ENCODE peak calls at places on chromosomes 11 and 22, in seven cellular contexts. F is HepG2, I is HCT116, W is endothelial cell of umbilical vein, A is K562, R is H1, Y is GM12878. L is an unnamed sample.

GRCh38 chr11:60455531-60456042 is at the start of gene MS4A1:
- DNase-seq in Y (peak; percentile 98), A (no peak), R (no peak), I (no peak), W (no peak), F (no peak), L (no peak)

GRCh38 chr11:35005156-35005780 is 88.8 kb downstream of the PDHX start:
- DNase-seq in F (no peak), Y (no peak), R (no peak), I (no peak), A (no peak), W (no peak), L (no peak)

GRCh38 chr11:75333807-75334140 is 17.7 kb downstream of the ARRB1 start:
- DNase-seq in R (no peak), Y (no peak), A (no peak), I (no peak), W (no peak), F (no peak), L (no peak)

GRCh38 chr22:46737105-46737975 is 712 bp downstream of the CERK start:
- DNase-seq in W (peak; percentile 38), R (peak; percentile 66), Y (no peak), F (no peak), A (peak; percentile 54), I (no peak), L (no peak)

GRCh38 chr11:80937831-80938230 is 1497.0 kb upstream of the TENM4 start:
- DNase-seq in I (no peak), R (no peak), A (no peak), F (no peak), Y (no peak), W (no peak), L (no peak)

GRCh38 chr11:46345131-46345597 is 2.1 kb upstream of the DGKZ start:
- DNase-seq in R (no peak), F (no peak), A (peak; percentile 41), I (no peak), W (peak; percentile 54), Y (no peak), L (no peak)

GRCh38 chr22:23282089-23282501 is 101.8 kb downstream of the BCR start:
- DNase-seq in R (no peak), A (no peak), F (no peak), I (peak; percentile 51), Y (no peak), W (peak; percentile 90), L (no peak)

GRCh38 chr11:68841718-68842426 is at the start of gene CPT1A:
- DNase-seq in A (peak; percentile 92), I (no peak), F (no peak), W (peak; percentile 62), Y (no peak), R (peak; percentile 78), L (no peak)

GRCh38 chr11:88553204-88553603 is 215.7 kb upstream of the CTSC start:
- DNase-seq in Y (no peak), R (no peak), A (no peak), F (no peak), I (no peak), W (no peak), L (no peak)

GRCh38 chr22:50145741-50146439 is 24.6 kb upstream of the PANX2 start:
- DNase-seq in F (no peak), A (no peak), R (no peak), W (no peak), Y (no peak), I (no peak), L (no peak)

GRCh38 chr22:45537734-45538181 is 35.1 kb downstream of the FBLN1 start:
- DNase-seq in F (no peak), I (no peak), Y (no peak), R (no peak), W (no peak), A (no peak), L (peak; percentile 26)

GRCh38 chr22:45535400-45535799 is 32.7 kb downstream of the FBLN1 start:
- DNase-seq in A (no peak), F (no peak), R (no peak), I (no peak), W (no peak), Y (no peak), L (no peak)

GRCh38 chr22:45541580-45541979 is 38.9 kb downstream of the FBLN1 start:
- DNase-seq in R (no peak), Y (no peak), W (no peak), A (no peak), I (no peak), F (no peak), L (no peak)

GRCh38 chr22:45540122-45540521 is 37.4 kb downstream of the FBLN1 start:
- DNase-seq in R (no peak), I (no peak), F (no peak), A (no peak), W (no peak), Y (no peak), L (no peak)

GRCh38 chr22:45538284-45538683 is 35.6 kb downstream of the FBLN1 start:
- DNase-seq in A (no peak), I (no peak), W (no peak), F (no peak), R (no peak), Y (no peak), L (no peak)
- TF ChIP-seq POLR2AphosphoS5 in A (no peak), I (no peak), W (no peak), F (no peak), R (no peak), Y (no peak), L (no peak)

GRCh38 chr11:31817621-31818493 is 6.7 kb upstream of the PAX6 start:
- DNase-seq in A (no peak), I (no peak), R (peak; percentile 90), W (no peak), Y (no peak), F (no peak), L (no peak)

GRCh38 chr11:31818874-31819331 is 7.8 kb upstream of the PAX6 start:
- DNase-seq in I (no peak), F (no peak), R (peak; percentile 74), W (no peak), Y (no peak), A (no peak), L (no peak)

GRCh38 chr11:31815743-31816466 is 4.8 kb upstream of the PAX6 start:
- DNase-seq in Y (no peak), A (no peak), R (peak; percentile 55), F (no peak), W (no peak), I (no peak), L (no peak)

GRCh38 chr11:31817054-31817620 is 6.0 kb upstream of the PAX6 start:
- DNase-seq in I (no peak), Y (no peak), W (no peak), F (no peak), R (peak; percentile 64), A (no peak), L (no peak)

DNA sequence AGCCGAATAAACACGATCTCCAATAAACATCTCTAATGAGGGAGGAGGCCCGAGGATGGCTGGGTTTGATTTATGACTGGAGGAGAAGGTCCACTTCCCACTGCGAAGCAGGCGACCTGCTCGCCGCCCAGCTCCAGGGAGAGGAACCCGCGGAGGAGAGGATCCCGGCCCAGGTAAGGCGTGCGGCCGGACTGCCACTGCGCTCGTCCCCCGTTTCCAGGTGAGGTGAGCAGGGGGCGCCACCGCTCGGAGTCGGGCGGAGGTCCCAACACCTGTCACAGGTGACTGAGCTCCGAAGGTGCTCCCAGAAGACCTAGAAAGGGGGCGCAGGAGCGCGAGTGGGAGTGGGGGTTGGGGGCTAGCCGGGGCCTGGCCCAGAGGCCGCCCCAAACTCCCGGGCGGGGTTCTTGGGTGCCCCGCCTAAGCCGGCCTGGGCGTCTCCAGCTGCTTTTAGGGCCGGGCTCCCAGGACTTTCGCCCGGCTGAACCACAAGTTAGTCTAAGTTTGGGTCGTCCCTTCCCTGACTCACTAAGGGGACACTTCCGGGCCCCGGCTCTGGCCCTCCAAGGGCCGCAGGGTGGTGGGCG is 5.4 kb upstream of the PAX6 start:
- DNase-seq in A (no peak), R (peak; percentile 74), I (no peak), F (no peak), W (no peak), Y (no peak), L (no peak)
- TF ChIP-seq EZH2 in A (no peak), R (peak; percentile 95), I (no peak), F (no peak), W (peak; percentile 24), Y (no peak), L (no peak)

GRCh38 chr11:12286606-12287005 is 90.8 kb upstream of the PARVA start:
- DNase-seq in A (no peak), W (no peak), Y (no peak), F (no peak), I (no peak), R (no peak), L (no peak)

GRCh38 chr11:12287009-12287373 is 90.4 kb upstream of the PARVA start:
- DNase-seq in W (peak; percentile 77), R (peak; percentile 31), A (peak; percentile 7), F (peak; percentile 36), I (peak; percentile 47), Y (no peak), L (no peak)

GRCh38 chr11:12284321-12285050 is 92.9 kb upstream of the PARVA start:
- DNase-seq in Y (no peak), W (peak; percentile 11), I (no peak), F (no peak), A (no peak), R (peak; percentile 19), L (no peak)

GRCh38 chr11:12285106-12285505 is 92.3 kb upstream of the PARVA start:
- DNase-seq in R (no peak), W (peak; percentile 19), Y (no peak), F (no peak), I (no peak), A (no peak), L (no peak)

DNA sequence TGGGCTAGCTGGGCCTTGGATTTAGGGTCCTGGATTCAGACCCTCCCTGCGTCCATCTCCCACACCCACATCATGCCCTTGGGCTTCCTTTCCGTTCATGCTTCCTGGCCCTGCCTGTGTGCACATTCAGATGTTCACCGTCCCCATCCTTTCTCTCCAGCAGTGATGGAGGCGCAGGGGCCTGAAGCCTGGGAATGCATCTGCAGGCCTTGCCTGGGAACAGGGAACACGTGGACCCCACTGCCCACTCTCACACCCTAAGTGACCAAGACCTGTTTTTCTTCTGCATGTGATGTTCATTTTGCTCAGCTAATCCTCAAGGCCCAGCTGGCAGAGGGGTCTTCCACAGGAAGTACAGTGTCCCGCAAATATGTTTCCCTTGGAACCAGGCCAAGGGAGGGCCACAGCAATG is 91.6 kb upstream of the PARVA start:
- DNase-seq in Y (no peak), R (peak; percentile 30), I (no peak), A (no peak), F (no peak), W (peak; percentile 50), L (no peak)
- H3K9ac ChIP-seq in Y (no peak overlapping the region), R (no peak overlapping the region), I (no peak overlapping the region), A (no peak overlapping the region), F (no peak overlapping the region), W (peak overlapping the region; percentile 17), L (no peak overlapping the region)

DNA sequence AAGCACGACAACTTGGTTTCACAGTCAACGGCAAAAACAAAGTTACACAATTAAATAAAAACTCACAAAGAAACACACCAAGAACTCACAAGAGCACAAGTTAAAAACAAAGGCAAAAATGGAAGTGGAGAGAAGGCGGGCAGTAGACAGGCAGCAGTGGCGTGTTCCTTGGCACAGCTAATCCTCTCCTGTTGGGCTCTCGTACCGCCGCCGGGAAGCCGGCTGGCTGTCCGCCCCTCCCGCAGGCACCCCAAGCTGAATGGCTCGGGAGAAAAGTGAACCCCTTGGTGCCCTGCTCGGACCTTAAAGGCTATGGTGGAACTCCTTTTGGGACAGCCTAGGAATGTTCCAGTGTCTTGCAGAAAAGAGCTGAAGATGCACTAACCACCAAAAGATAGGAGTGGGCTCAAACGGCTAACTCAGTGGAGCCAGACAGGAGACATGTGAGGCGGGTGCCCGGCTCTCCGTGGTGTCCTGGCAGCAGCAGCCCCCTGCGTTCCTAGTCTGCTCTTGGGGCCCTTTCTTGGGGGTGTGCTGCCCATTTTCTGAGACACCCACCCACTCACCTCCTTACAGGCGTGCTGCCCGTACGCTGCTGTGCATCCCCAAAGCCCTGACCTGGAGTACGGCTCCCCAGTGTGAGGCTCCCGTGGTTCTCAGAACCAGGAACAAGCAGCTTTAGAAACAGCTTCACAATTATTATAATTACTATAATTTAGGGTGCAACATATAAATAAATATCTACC is 86.1 kb upstream of the BID start:
- DNase-seq in A (no peak), I (no peak), Y (no peak), F (no peak), W (no peak), R (no peak), L (no peak)
- TF ChIP-seq POLR2AphosphoS5 in A (no peak), I (no peak), Y (no peak), F (no peak), W (no peak), R (no peak), L (no peak)